ENCODE peak calls at places on chromosomes 16 and 17, in ten cellular contexts. D is bronchial epithelial cell; F is retinal pigment epithelial cell; J is dorsolateral prefrontal cortex; E is CD8-positive, alpha-beta T cell; H is heart left ventricle; N is cardiac fibroblast; I is neural progenitor cell; L is lung; C is activated CD8-positive, alpha-beta T cell treated with anti-CD3 and anti-CD28 coated beads for 36 hours. S is an unnamed sample.
A peak's percentile ranks its signal among the peaks of the same experiment; 100 is the strongest.

GRCh38 chr16:83666449-83666848 is 141.3 kb upstream of the HSBP1 start:
- DNase-seq in E (no peak), L (no peak), F (no peak), H (no peak), J (no peak), N (no peak), I (no peak), C (no peak), D (no peak), S (no peak)

GRCh38 chr16:1823821-1824220 is 2.8 kb downstream of the HAGH start:
- DNase-seq in E (no peak), J (peak; percentile 82), F (peak; percentile 19), C (peak; percentile 49), N (peak; percentile 73), D (peak; percentile 60), H (no peak), I (peak; percentile 72), L (no peak), S (no peak)

GRCh38 chr17:50904522-50905459 is 38.6 kb upstream of the TOB1 start:
- DNase-seq in D (no peak), J (peak; percentile 47), C (no peak), I (peak; percentile 50), H (no peak), F (no peak), N (peak; percentile 51), L (peak; percentile 50), E (no peak), S (no peak)

GRCh38 chr17:28372945-28373274 is 1.4 kb downstream of the SARM1 start:
- DNase-seq in J (no peak), N (no peak), C (no peak), E (no peak), I (no peak), F (no peak), L (no peak), H (no peak), D (no peak), S (no peak)

GRCh38 chr16:84571506-84571905 is 46.4 kb downstream of the COTL1 start:
- DNase-seq in C (no peak), H (no peak), E (no peak), L (no peak), D (no peak), N (no peak), F (no peak), J (no peak), I (no peak), S (no peak)

GRCh38 chr17:37746617-37747016 is 1.8 kb upstream of the HNF1B start:
- DNase-seq in E (no peak), N (no peak), C (no peak), J (no peak), L (no peak), D (no peak), I (no peak), H (no peak), F (no peak), S (no peak)

GRCh38 chr17:35254107-35254802 is 11.4 kb downstream of the SLFN5 start:
- DNase-seq in C (no peak), I (no peak), E (no peak), J (peak; percentile 35), D (peak; percentile 97), N (peak; percentile 98), H (peak; percentile 64), L (peak; percentile 85), F (peak; percentile 77), S (no peak)

GRCh38 chr16:54283735-54284318 is 2.8 kb downstream of the IRX3 start:
- DNase-seq in L (no peak), E (no peak), H (no peak), N (no peak), D (no peak), I (peak; percentile 39), C (no peak), F (no peak), J (no peak), S (no peak)

GRCh38 chr16:27686926-27687325 is 137.0 kb downstream of the KATNIP start:
- DNase-seq in C (no peak), L (no peak), H (no peak), E (no peak), N (no peak), I (no peak), J (no peak), F (no peak), D (no peak), S (no peak)

GRCh38 chr17:4691686-4692085 is 12.3 kb downstream of the PELP1 start:
- DNase-seq in F (no peak), E (no peak), J (no peak), H (no peak), N (peak; percentile 26), L (no peak), I (no peak), C (no peak), D (no peak), S (no peak)

GRCh38 chr17:12898110-12898509 is 108.8 kb downstream of the ARHGAP44 start:
- DNase-seq in C (no peak), L (no peak), I (no peak), F (no peak), N (no peak), E (no peak), J (no peak), H (no peak), D (no peak), S (no peak)

GRCh38 chr16:75045424-75045823 is 46.6 kb downstream of the ZNRF1 start:
- DNase-seq in D (no peak), I (no peak), N (no peak), F (no peak), H (no peak), C (no peak), L (no peak), J (no peak), E (no peak), S (no peak)

GRCh38 chr17:66945451-66945850 is 19.1 kb upstream of the CACNG4 start:
- DNase-seq in H (no peak), N (peak; percentile 8), J (no peak), I (no peak), F (no peak), C (no peak), E (no peak), L (no peak), D (no peak), S (no peak)

GRCh38 chr16:87595712-87596111 is 6.6 kb upstream of the JPH3 start:
- DNase-seq in C (no peak), D (no peak), L (no peak), J (no peak), N (no peak), I (no peak), H (no peak), F (no peak), E (no peak), S (no peak)

GRCh38 chr17:82553210-82553930 is 33.8 kb downstream of the FOXK2 start:
- DNase-seq in E (no peak), I (no peak), F (no peak), D (no peak), J (no peak), N (no peak), C (no peak), H (no peak), L (no peak), S (no peak)

GRCh38 chr17:82552580-82552979 is 33.0 kb downstream of the FOXK2 start:
- DNase-seq in E (no peak), F (no peak), L (no peak), C (no peak), D (no peak), H (no peak), I (no peak), J (no peak), N (no peak), S (no peak)

GRCh38 chr17:82548681-82549303 is 29.3 kb downstream of the FOXK2 start:
- DNase-seq in L (peak; percentile 47), F (no peak), I (no peak), E (peak; percentile 13), D (no peak), N (no peak), C (peak; percentile 28), H (peak; percentile 51), J (no peak), S (no peak)

GRCh38 chr17:82547981-82548380 is 28.4 kb downstream of the FOXK2 start:
- DNase-seq in J (no peak), L (no peak), E (no peak), C (no peak), I (no peak), F (no peak), N (no peak), D (no peak), H (no peak), S (no peak)

GRCh38 chr17:82551779-82552457 is 32.4 kb downstream of the FOXK2 start:
- DNase-seq in L (peak; percentile 82), C (peak; percentile 88), J (peak; percentile 49), E (peak; percentile 74), F (no peak), H (peak; percentile 67), D (peak; percentile 69), I (peak; percentile 39), N (peak; percentile 79), S (peak; percentile 71)
- TF ChIP-seq CTCF in L (peak; percentile 78), C (peak; percentile 89), J (peak; percentile 65), E (peak; percentile 77), F (peak; percentile 82), H (peak; percentile 65), D (peak; percentile 87), I (peak; percentile 50), N (peak; percentile 74), S (no peak)

GRCh38 chr17:80477647-80478478 is 1.5 kb upstream of the NPTX1 start:
- DNase-seq in F (no peak), I (peak; percentile 91), C (peak; percentile 54), L (no peak), N (peak; percentile 52), D (no peak), H (no peak), J (peak; percentile 58), E (peak; percentile 38), S (peak; percentile 32)
- TF ChIP-seq CTCF in F (peak; percentile 55), I (peak; percentile 64), C (peak; percentile 43), L (peak; percentile 21), N (peak; percentile 56), D (peak; percentile 54), H (peak; percentile 40), J (peak; percentile 59), E (no peak), S (no peak)

DNA sequence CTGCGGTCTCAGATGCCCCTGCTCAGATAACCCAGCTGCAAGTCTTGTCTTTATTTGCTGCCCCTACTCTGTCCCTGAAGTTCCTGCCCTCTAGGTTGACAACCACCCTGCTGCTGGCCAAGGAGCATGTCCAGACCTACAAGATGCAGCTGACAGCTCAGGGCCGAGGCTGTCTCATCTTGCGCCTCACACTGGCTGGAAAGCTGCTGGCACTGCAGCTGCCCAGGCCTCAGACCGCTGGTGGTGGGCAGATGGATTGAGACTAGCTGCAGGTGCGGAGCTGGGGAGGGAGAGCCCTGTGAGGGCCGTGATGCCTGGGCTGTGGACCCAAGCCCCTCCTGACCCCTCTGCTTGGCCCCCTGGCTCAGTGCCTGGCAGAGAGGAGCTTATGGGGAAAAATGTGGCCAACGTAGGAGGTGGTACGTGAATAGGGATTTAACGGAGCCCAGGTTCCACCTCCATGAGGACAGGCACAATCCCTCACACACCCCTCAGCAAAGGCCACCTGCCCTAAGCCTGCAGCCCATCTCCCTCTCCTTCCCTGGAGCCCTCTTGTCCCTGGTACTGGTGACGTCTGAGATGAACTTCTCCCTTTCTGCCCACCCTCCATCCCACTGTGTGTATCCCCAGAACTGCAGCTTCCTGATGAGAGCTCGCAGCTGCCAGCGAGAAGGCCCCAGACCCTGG is 8.3 kb upstream of the GALK1 start:
- DNase-seq in L (no peak), C (no peak), J (no peak), N (no peak), I (no peak), F (no peak), E (no peak), D (no peak), H (no peak), S (peak; percentile 14)
- TF ChIP-seq CTCF in L (no peak), C (no peak), J (no peak), N (no peak), I (no peak), F (no peak), E (no peak), D (no peak), H (no peak), S (no peak)

GRCh38 chr16:64116151-64116550 is 1005.7 kb downstream of the CDH11 start:
- DNase-seq in J (no peak), F (no peak), N (no peak), C (no peak), I (no peak), D (no peak), L (no peak), E (no peak), H (no peak), S (no peak)
- TF ChIP-seq CTCF in J (no peak), F (no peak), N (no peak), C (no peak), I (no peak), D (no peak), L (no peak), E (no peak), H (no peak), S (no peak)

S was measured in activated B cell treated with CpG ODN at 0.5 μM for 24 hours.